ENCODE peak calls at places on chromosomes 1 and 21, in ten cellular contexts. K is aorta; B is ascending aorta; T is epithelial cell of proximal tubule; M is uterus; E is pancreas; J is CD8-positive, alpha-beta memory T cell; N is small intestine; D is ovary; L is Caco-2. P is an unnamed sample.

GRCh38 chr1:219567341-219567947 is 45.5 kb downstream of the ZC3H11B start:
- DNase-seq in D (no peak), B (no peak), T (no peak), N (no peak), K (no peak), M (no peak), L (no peak), E (no peak), J (no peak), P (peak; percentile 54)

GRCh38 chr1:41888756-41889155 is 30.0 kb downstream of the HIVEP3 start:
- DNase-seq in K (no peak), D (no peak), M (no peak), J (no peak), T (no peak), B (no peak), E (no peak), N (no peak), L (no peak), P (no peak)

GRCh38 chr1:51421961-51422360 is 91.6 kb upstream of the TTC39A start:
- DNase-seq in J (peak; percentile 22), T (no peak), M (no peak), L (no peak), K (no peak), N (peak; percentile 34), D (no peak), E (no peak), B (no peak), P (peak; percentile 50)

GRCh38 chr1:198937231-198938031 is 298.6 kb downstream of the PTPRC start:
- DNase-seq in E (no peak), D (no peak), T (peak; percentile 87), K (peak; percentile 45), L (peak; percentile 60), J (peak; percentile 71), B (peak; percentile 9), N (peak; percentile 35), M (peak; percentile 31), P (no peak)

GRCh38 chr1:150981805-150982712 is at the start of gene ANXA9:
- DNase-seq in K (no peak), J (no peak), T (no peak), D (no peak), M (peak; percentile 74), B (no peak), L (peak; percentile 90), N (peak; percentile 74), E (no peak), P (no peak)

GRCh38 chr1:201276891-201277290 is 6.4 kb upstream of the PKP1 start:
- DNase-seq in K (no peak), T (no peak), B (no peak), L (no peak), M (no peak), N (peak; percentile 37), D (no peak), E (no peak), J (no peak), P (no peak)

GRCh38 chr1:54945393-54945936 is 35.0 kb upstream of the TMEM61 start:
- DNase-seq in D (no peak), K (no peak), J (no peak), T (no peak), L (no peak), N (peak; percentile 97), B (no peak), M (no peak), E (no peak), P (no peak)

GRCh38 chr21:16942703-16943102 is 570.1 kb upstream of the CXADR start:
- DNase-seq in B (no peak), L (peak; percentile 43), E (no peak), D (no peak), T (no peak), J (no peak), N (no peak), M (no peak), K (no peak), P (no peak)

GRCh38 chr1:182392045-182393028 is 747 bp upstream of the GLUL start:
- DNase-seq in L (no peak), D (peak; percentile 35), E (peak; percentile 80), N (peak; percentile 20), T (no peak), J (no peak), B (no peak), M (no peak), K (peak; percentile 77), P (no peak)

GRCh38 chr1:12435639-12436344 is 182.2 kb downstream of the DHRS3 start:
- DNase-seq in M (no peak), L (no peak), T (no peak), E (no peak), K (no peak), N (peak; percentile 41), J (no peak), D (no peak), B (no peak), P (no peak)

GRCh38 chr1:43729816-43730463 is 22.6 kb downstream of the ST3GAL3 start:
- DNase-seq in K (no peak), T (no peak), E (no peak), M (no peak), L (no peak), D (no peak), J (no peak), N (no peak), B (no peak), P (no peak)

GRCh38 chr21:34196996-34197395 is 123.6 kb downstream of the MRPS6 start:
- DNase-seq in M (no peak), T (no peak), J (no peak), N (no peak), L (no peak), E (no peak), K (no peak), B (no peak), D (no peak), P (no peak)

GRCh38 chr1:181483561-181484291 is 409 bp downstream of the CACNA1E start:
- DNase-seq in E (no peak), N (no peak), L (no peak), D (no peak), J (no peak), M (no peak), B (no peak), K (no peak), T (no peak), P (no peak)

GRCh38 chr1:34266127-34266951 is 89.6 kb downstream of the C1orf94 start:
- DNase-seq in T (no peak), L (no peak), M (no peak), D (no peak), E (no peak), K (no peak), J (no peak), N (no peak), B (no peak), P (no peak)

GRCh38 chr1:15620155-15620545 is 2.9 kb downstream of the DDI2 start:
- DNase-seq in M (no peak), T (no peak), L (no peak), B (no peak), J (no peak), D (no peak), N (no peak), E (no peak), K (no peak), P (no peak)

GRCh38 chr1:234833118-234833517 is 223.1 kb upstream of the IRF2BP2 start:
- DNase-seq in T (no peak), K (no peak), B (no peak), N (no peak), L (no peak), J (no peak), D (no peak), M (no peak), E (no peak), P (no peak)

GRCh38 chr1:28071813-28072212 is 16.6 kb downstream of the EYA3 start:
- DNase-seq in B (no peak), N (no peak), K (no peak), J (no peak), D (no peak), M (no peak), E (no peak), T (no peak), L (no peak), P (no peak)

GRCh38 chr1:202709276-202710041 is 795 bp downstream of the SYT2 start:
- DNase-seq in N (no peak), E (no peak), M (no peak), B (no peak), K (no peak), L (no peak), D (peak; percentile 26), J (no peak), T (no peak), P (no peak)
- H3K4me3 ChIP-seq in N (no peak overlapping the region), E (peak overlapping the region; percentile 16), M (peak overlapping the region; percentile 32), B (peak overlapping the region; percentile 55), K (no peak overlapping the region), L (peak overlapping the region; percentile 33), D (peak overlapping the region; percentile 29), J (no peak overlapping the region), T (no peak overlapping the region), P (no peak overlapping the region)

GRCh38 chr1:92951141-92951582 is 10.1 kb downstream of the DIPK1A start:
- DNase-seq in M (no peak), K (no peak), N (peak; percentile 78), B (no peak), D (no peak), E (no peak), J (peak; percentile 36), T (peak; percentile 22), L (no peak), P (no peak)
- H3K4me3 ChIP-seq in M (no peak overlapping the region), K (no peak overlapping the region), N (no peak overlapping the region), B (no peak overlapping the region), D (no peak overlapping the region), E (no peak overlapping the region), J (no peak overlapping the region), T (no peak overlapping the region), L (no peak overlapping the region), P (no peak overlapping the region)

GRCh38 chr1:17878837-17879236 is 123.7 kb downstream of the ACTL8 start:
- DNase-seq in K (no peak), M (no peak), T (no peak), N (no peak), D (no peak), B (no peak), E (no peak), L (no peak), J (no peak), P (no peak)
- H3K4me3 ChIP-seq in K (no peak overlapping the region), M (no peak overlapping the region), T (no peak overlapping the region), N (no peak overlapping the region), D (no peak overlapping the region), B (no peak overlapping the region), E (no peak overlapping the region), L (no peak overlapping the region), J (no peak overlapping the region), P (no peak overlapping the region)

GRCh38 chr1:173414136-173414535 is 63.0 kb upstream of the PRDX6 start:
- DNase-seq in E (no peak), N (peak; percentile 35), J (no peak), B (no peak), D (no peak), L (no peak), T (no peak), M (no peak), K (no peak), P (no peak)

GRCh38 chr1:173413271-173413707 is 63.8 kb upstream of the PRDX6 start:
- DNase-seq in K (no peak), E (no peak), M (no peak), J (no peak), D (no peak), T (no peak), L (no peak), N (no peak), B (no peak), P (no peak)

GRCh38 chr1:173416034-173416433 is 61.1 kb upstream of the PRDX6 start:
- DNase-seq in D (no peak), L (no peak), B (no peak), J (no peak), E (no peak), K (no peak), N (no peak), M (no peak), T (no peak), P (no peak)

GRCh38 chr1:173415490-173415889 is 61.6 kb upstream of the PRDX6 start:
- DNase-seq in M (no peak), E (no peak), B (no peak), J (no peak), L (no peak), N (no peak), T (no peak), D (no peak), K (no peak), P (no peak)

GRCh38 chr1:173414539-173414938 is 62.6 kb upstream of the PRDX6 start:
- DNase-seq in E (no peak), M (no peak), N (no peak), D (no peak), J (no peak), L (no peak), T (no peak), B (no peak), K (no peak), P (no peak)
- H3K4me3 ChIP-seq in E (no peak overlapping the region), M (no peak overlapping the region), N (no peak overlapping the region), D (no peak overlapping the region), J (no peak overlapping the region), L (no peak overlapping the region), T (no peak overlapping the region), B (no peak overlapping the region), K (no peak overlapping the region), P (no peak overlapping the region)

P was measured in LNCaP clone FGC.